ENCODE peak calls at places on chromosomes 5 and 9, in ten cellular contexts. K is sigmoid colon, T is upper lobe of left lung, Y is tibial nerve, R is ovary, M is A549, D is HepG2, U is SK-N-SH, N is K562, I is transverse colon. S is an unnamed sample.

GRCh38 chr5:134079748-134080581 is 34.5 kb upstream of the TCF7 start:
- DNase-seq in I (no peak), K (peak), T (no peak), N (no peak), M (no peak), R (no peak), U (no peak), D (no peak), Y (no peak), S (no peak)

GRCh38 chr5:151239237-151239861 is 13.6 kb upstream of the GM2A start:
- DNase-seq in Y (peak), M (peak), T (peak), U (peak), R (peak), N (peak), K (peak), D (peak), I (peak), S (peak)

GRCh38 chr9:137041134-137041533 is 4.8 kb downstream of the NPDC1 start:
- DNase-seq in D (no peak), M (no peak), Y (no peak), T (no peak), U (no peak), I (no peak), N (no peak), R (no peak), K (no peak), S (no peak)

GRCh38 chr9:27204578-27204977 is 92.4 kb downstream of the EQTN start:
- DNase-seq in R (no peak), D (no peak), Y (no peak), T (no peak), U (no peak), K (no peak), M (no peak), N (no peak), I (no peak), S (no peak)

GRCh38 chr9:106065579-106066214 is 371.4 kb downstream of the TMEM38B start:
- DNase-seq in T (no peak), I (no peak), M (no peak), U (no peak), R (no peak), K (no peak), D (no peak), N (no peak), Y (no peak), S (no peak)

GRCh38 chr5:173330856-173331206 is 2.6 kb upstream of the STC2 start:
- DNase-seq in R (no peak), I (no peak), N (no peak), Y (no peak), T (no peak), U (no peak), K (no peak), M (no peak), D (no peak), S (no peak)

GRCh38 chr5:166562246-166562645 is 1729.2 kb upstream of the WWC1 start:
- DNase-seq in N (no peak), R (no peak), Y (no peak), I (no peak), K (no peak), M (no peak), U (no peak), T (no peak), D (no peak), S (no peak)

GRCh38 chr5:153496835-153497234 is 6.4 kb downstream of the GRIA1 start:
- DNase-seq in U (peak), K (no peak), T (no peak), R (no peak), M (peak), Y (no peak), I (no peak), D (no peak), N (peak), S (no peak)

GRCh38 chr5:81165493-81166119 is 67.5 kb upstream of the CKMT2 start:
- DNase-seq in N (peak), T (peak), R (peak), I (peak), K (no peak), M (peak), U (peak), D (peak), Y (peak), S (no peak)

GRCh38 chr5:135349441-135349840 is 49.6 kb downstream of the MACROH2A1 start:
- DNase-seq in I (no peak), Y (no peak), D (no peak), M (no peak), R (no peak), U (no peak), K (no peak), N (no peak), T (no peak), S (no peak)

GRCh38 chr5:143562935-143563334 is 159.4 kb upstream of the NR3C1 start:
- DNase-seq in K (no peak), U (no peak), T (peak), I (no peak), R (no peak), Y (no peak), M (peak), D (peak), N (no peak), S (peak)

GRCh38 chr5:122121782-122122465 is 7.4 kb upstream of the ZNF474 start:
- DNase-seq in D (no peak), U (no peak), M (no peak), R (no peak), I (no peak), Y (no peak), N (peak), T (no peak), K (no peak), S (no peak)

GRCh38 chr5:134438641-134439621 is 27.2 kb upstream of the CDKN2AIPNL start:
- DNase-seq in K (peak), R (peak), N (no peak), Y (peak), D (peak), I (peak), M (peak), T (peak), U (no peak), S (peak)

GRCh38 chr5:10684303-10685086 is 76.5 kb downstream of the DAP start:
- DNase-seq in R (no peak), D (no peak), M (no peak), N (no peak), U (no peak), Y (no peak), T (no peak), K (no peak), I (no peak), S (no peak)

GRCh38 chr5:60010328-60010727 is 116.8 kb upstream of the PDE4D start:
- DNase-seq in M (peak), D (no peak), R (no peak), N (no peak), Y (no peak), K (no peak), T (no peak), I (no peak), U (no peak), S (no peak)

GRCh38 chr9:6239694-6240093 is 24.1 kb downstream of the IL33 start:
- DNase-seq in R (no peak), Y (no peak), K (no peak), D (no peak), U (no peak), T (no peak), M (no peak), N (no peak), I (no peak), S (no peak)

GRCh38 chr5:31761877-31762276 is 122.9 kb downstream of the PDZD2 start:
- DNase-seq in U (no peak), D (no peak), I (no peak), K (no peak), N (no peak), Y (no peak), R (no peak), M (no peak), T (no peak), S (no peak)

GRCh38 chr9:118236625-118237024 is 532.4 kb downstream of the TLR4 start:
- DNase-seq in R (no peak), D (no peak), U (no peak), I (no peak), Y (no peak), K (no peak), M (no peak), N (no peak), T (no peak), S (no peak)

GRCh38 chr5:50927953-50928352 is 261.5 kb downstream of the PARP8 start:
- DNase-seq in M (no peak), D (no peak), Y (no peak), T (no peak), N (no peak), I (no peak), U (no peak), K (no peak), R (no peak), S (no peak)

GRCh38 chr9:133103987-133104505 is 17.0 kb downstream of the RALGDS start:
- DNase-seq in Y (no peak), N (no peak), M (no peak), R (peak), U (no peak), I (no peak), T (no peak), D (no peak), K (peak), S (peak)

GRCh38 chr5:3538886-3539285 is 56.7 kb upstream of the IRX1 start:
- DNase-seq in T (no peak), N (no peak), D (no peak), M (no peak), Y (no peak), I (no peak), K (no peak), R (no peak), U (no peak), S (no peak)

GRCh38 chr5:1999794-2000193 is 117.1 kb upstream of the IRX4 start:
- DNase-seq in U (no peak), T (no peak), K (no peak), N (no peak), M (no peak), D (no peak), R (no peak), I (no peak), Y (no peak), S (no peak)

GRCh38 chr5:66757219-66757833 is 161.1 kb downstream of the MAST4 start:
- DNase-seq in I (peak), U (peak), T (peak), N (peak), Y (no peak), D (peak), M (peak), R (peak), K (no peak), S (peak)

GRCh38 chr5:150000261-150000989 is at the start of the genes HMGXB3 and TIGD6:
- DNase-seq in N (peak), D (peak), K (peak), M (peak), I (peak), U (peak), Y (peak), T (peak), R (peak), S (peak)

GRCh38 chr9:134071149-134071548 is 3.3 kb upstream of the BRD3 start:
- DNase-seq in T (no peak), M (no peak), R (no peak), N (no peak), D (no peak), I (no peak), K (no peak), Y (no peak), U (no peak), S (no peak)

GRCh38 chr5:124895236-124895635 is 148.8 kb upstream of the ZNF608 start:
- DNase-seq in U (no peak), T (no peak), M (no peak), I (no peak), Y (no peak), N (no peak), D (no peak), R (no peak), K (no peak), S (no peak)

GRCh38 chr5:150521522-150521817 is 13.5 kb downstream of the NDST1 start:
- DNase-seq in N (no peak), D (no peak), K (no peak), T (no peak), M (no peak), I (no peak), R (no peak), U (no peak), Y (no peak), S (no peak)

GRCh38 chr5:147017191-147017590 is 138.6 kb upstream of the PPP2R2B start:
- DNase-seq in D (no peak), Y (no peak), U (peak), N (no peak), I (no peak), K (no peak), T (no peak), R (no peak), M (no peak), S (no peak)

GRCh38 chr9:113504725-113505590 is 41.4 kb downstream of the RGS3 start:
- DNase-seq in T (no peak), U (no peak), I (peak), N (no peak), D (peak), R (no peak), Y (no peak), M (peak), K (no peak), S (no peak)

GRCh38 chr9:80072406-80072805 is 500.6 kb downstream of the TLE4 start:
- DNase-seq in N (no peak), K (no peak), I (no peak), T (no peak), R (no peak), Y (no peak), D (no peak), U (no peak), M (no peak), S (no peak)

GRCh38 chr5:142748568-142749249 is 21.5 kb upstream of the ARHGAP26 start:
- DNase-seq in T (peak), N (peak), R (no peak), D (peak), I (peak), M (peak), Y (no peak), K (no peak), U (peak), S (peak)

GRCh38 chr9:95494022-95494415 is 22.8 kb downstream of the PTCH1 start:
- DNase-seq in M (no peak), K (no peak), D (no peak), U (peak), N (no peak), I (peak), Y (no peak), R (no peak), T (no peak), S (no peak)

GRCh38 chr5:142433526-142434321 is 108.9 kb upstream of the SPRY4 start:
- DNase-seq in M (no peak), K (no peak), Y (no peak), R (no peak), U (no peak), N (no peak), I (no peak), D (peak), T (no peak), S (no peak)

DNA sequence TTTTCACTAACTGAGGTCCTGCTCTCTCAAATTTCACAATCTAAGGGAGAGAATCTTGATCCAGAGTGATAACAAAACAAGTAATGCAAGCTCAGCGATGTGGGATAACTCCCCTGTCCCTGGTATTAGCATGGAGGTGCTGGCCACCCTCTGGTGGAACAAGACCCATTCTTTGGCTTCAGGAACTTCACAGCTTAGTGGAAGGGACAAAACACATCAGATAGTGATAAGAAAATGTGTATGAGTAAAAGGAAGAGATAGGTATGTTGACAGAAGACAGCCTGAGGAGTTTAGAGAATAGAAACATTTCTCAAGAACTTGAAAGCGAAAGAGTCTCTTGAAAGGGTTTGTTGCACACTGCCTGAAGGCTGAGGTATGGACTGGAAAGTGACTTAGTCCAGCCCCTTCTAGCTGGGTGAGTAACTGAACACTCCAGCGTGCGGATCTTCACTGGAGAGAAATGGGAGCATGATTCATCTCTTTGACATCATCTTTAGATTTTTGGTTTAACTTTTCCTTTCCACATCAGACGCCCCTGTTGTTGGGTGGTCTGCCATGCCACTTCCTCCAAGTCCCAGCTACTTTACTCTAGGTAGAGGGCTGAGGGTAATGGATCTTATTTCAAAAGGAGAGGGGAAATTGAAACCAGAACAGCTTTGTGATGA is 25.4 kb upstream of the ZSWIM6 start:
- DNase-seq in U (no peak), Y (no peak), N (no peak), D (no peak), R (no peak), T (no peak), K (no peak), I (no peak), M (peak), S (no peak)
- TF ChIP-seq EP300 in U (no peak), Y (no peak), N (no peak), D (no peak), R (no peak), T (no peak), K (no peak), I (no peak), M (no peak), S (no peak)

GRCh38 chr9:37007295-37007694 is 26.8 kb downstream of the PAX5 start:
- DNase-seq in R (no peak), U (no peak), D (no peak), I (no peak), M (no peak), T (no peak), N (no peak), Y (no peak), K (no peak), S (no peak)
- TF ChIP-seq CTCF in R (no peak), U (no peak), D (no peak), I (no peak), M (no peak), T (no peak), N (no peak), Y (no peak), K (no peak), S (no peak)

GRCh38 chr9:38066167-38066906 is 2.7 kb downstream of the SHB start:
- DNase-seq in T (no peak), M (no peak), N (no peak), Y (no peak), R (no peak), D (no peak), I (no peak), K (peak), U (no peak), S (no peak)
- H3K4me3 ChIP-seq in T (peak), M (peak), N (peak), Y (peak), R (peak), D (peak), I (no peak), K (peak), U (peak), S (peak)

GRCh38 chr9:84919498-84919897 is 250.0 kb downstream of the NTRK2 start:
- DNase-seq in Y (no peak), U (no peak), K (no peak), R (no peak), D (no peak), T (no peak), I (no peak), N (no peak), M (no peak), S (no peak)

GRCh38 chr9:84921175-84921574 is 251.6 kb downstream of the NTRK2 start:
- DNase-seq in U (no peak), R (no peak), I (no peak), M (no peak), Y (no peak), T (no peak), K (no peak), D (no peak), N (no peak), S (no peak)

GRCh38 chr9:84922051-84922450 is 252.5 kb downstream of the NTRK2 start:
- DNase-seq in T (no peak), M (no peak), U (no peak), R (no peak), D (no peak), Y (peak), N (no peak), I (no peak), K (no peak), S (no peak)

DNA sequence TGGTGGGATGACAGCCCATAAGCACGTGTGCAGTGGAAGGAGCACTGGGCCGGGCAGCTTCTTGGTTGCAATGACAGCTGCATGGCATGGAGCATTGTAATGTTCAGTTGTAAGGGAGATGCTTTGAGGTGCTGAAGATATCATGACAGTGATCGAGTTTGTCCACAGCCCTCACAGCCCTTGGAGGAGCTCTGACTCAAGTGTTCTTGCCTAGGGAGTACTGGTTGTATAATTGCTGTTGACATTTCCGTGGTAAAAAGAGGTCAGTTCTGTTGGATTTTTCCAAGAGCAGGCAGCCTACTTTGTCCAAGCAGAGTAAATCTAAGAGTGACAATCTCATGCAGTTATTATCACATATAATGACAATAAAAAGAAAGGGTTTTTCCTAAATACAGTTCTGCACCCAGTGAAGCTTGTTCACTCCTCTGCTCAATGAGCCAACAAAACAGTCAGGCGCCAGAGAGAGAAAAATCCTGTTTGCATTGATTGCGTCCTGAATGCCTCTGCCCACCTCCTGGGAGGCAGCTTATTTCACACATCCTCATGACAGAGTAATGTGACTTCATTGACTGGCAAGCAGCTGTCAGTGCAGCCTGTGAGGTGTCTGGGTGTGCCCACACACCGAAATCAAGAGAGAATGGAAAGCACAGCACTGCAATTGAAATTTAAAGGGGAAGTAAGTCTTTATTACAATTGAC is 248.0 kb downstream of the NTRK2 start:
- DNase-seq in K (no peak), T (no peak), Y (no peak), N (no peak), R (no peak), I (peak), U (no peak), D (no peak), M (no peak), S (no peak)
- TF ChIP-seq EP300 in K (no peak), T (no peak), Y (no peak), N (no peak), R (no peak), I (no peak), U (no peak), D (no peak), M (no peak), S (no peak)

GRCh38 chr9:128881627-128881883 is 195 bp downstream of the KYAT1 start:
- DNase-seq in Y (no peak), U (peak), I (no peak), N (peak), K (no peak), M (no peak), R (no peak), D (no peak), T (no peak), S (no peak)

GRCh38 chr9:128884164-128884563 is 2.2 kb downstream of the LRRC8A start:
- DNase-seq in K (no peak), R (no peak), D (no peak), T (no peak), U (no peak), Y (no peak), M (no peak), N (no peak), I (no peak), S (no peak)

GRCh38 chr9:128882677-128883590 is 1.0 kb downstream of the LRRC8A start:
- DNase-seq in M (no peak), N (peak), K (no peak), T (no peak), R (no peak), I (no peak), U (peak), Y (no peak), D (peak), S (no peak)

GRCh38 chr9:128885376-128885775 is 3.4 kb downstream of the LRRC8A start:
- DNase-seq in U (no peak), K (no peak), T (no peak), I (no peak), M (no peak), N (no peak), Y (no peak), R (no peak), D (no peak), S (no peak)

DNA sequence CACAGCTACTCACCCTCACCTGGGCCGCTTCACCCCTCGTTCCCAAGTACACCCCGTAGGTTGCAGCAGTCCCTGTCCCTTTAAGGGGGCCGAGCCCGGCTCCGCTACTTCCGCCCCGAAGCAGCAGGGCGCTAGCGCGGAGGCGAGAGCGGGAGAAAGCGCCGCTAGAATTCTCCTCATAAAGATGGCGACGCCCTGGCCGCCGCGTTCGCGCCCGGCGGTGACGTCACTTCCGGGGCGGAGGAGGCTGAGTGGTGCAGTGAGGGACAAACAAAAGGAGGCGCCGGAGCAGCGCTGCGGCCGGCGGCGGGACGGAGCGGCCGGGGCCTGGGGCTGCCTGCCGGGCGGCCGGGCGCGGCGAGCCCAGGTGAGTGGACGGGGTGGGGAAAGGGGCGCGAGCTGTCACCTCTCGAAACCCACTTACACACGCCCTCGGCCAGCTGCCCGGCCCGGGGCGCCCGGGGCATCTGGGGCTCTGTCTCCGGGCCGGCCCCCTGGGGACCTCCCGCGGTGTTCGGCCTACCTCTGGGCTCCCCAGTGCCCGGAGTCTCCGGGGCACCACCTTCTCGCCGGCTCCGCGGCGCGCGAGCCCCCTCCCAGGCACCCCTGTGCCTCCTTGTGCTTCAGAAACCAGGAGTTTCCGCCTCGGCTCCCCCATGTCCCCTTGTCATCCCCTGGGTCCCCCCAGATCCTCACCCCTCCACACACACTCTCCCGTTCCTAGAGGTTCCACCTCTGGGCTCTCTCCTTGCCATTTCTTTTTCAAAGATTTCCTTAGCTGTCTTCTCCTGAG is at the start of the genes KYAT1 and LRRC8A:
- DNase-seq in Y (peak), T (peak), K (peak), U (peak), N (peak), R (peak), I (peak), D (peak), M (peak), S (peak)
- TF ChIP-seq CTCF in Y (peak), T (peak), K (no peak), U (no peak), N (peak), R (peak), I (no peak), D (peak), M (peak), S (no peak)